ENCODE peak calls at places on chromosomes 2 and 18, in six cellular contexts. B is Peyer's patch, V is BE2C, R is cardiac fibroblast, Y is IMR-90, X is MM.1S. A is an unnamed sample.

GRCh38 chr18:2263303-2263702 is 308.0 kb downstream of the METTL4 start:
- DNase-seq in R (no peak), V (no peak), X (no peak), Y (no peak), B (no peak), A (no peak)

GRCh38 chr2:37365669-37366068 is 21.2 kb downstream of the QPCT start:
- DNase-seq in R (no peak), X (peak), Y (no peak), B (no peak), V (no peak), A (no peak)

GRCh38 chr2:151289972-151290335 is 486 bp upstream of the NMI start:
- DNase-seq in X (no peak), V (no peak), B (no peak), Y (peak), R (peak), A (peak)

GRCh38 chr2:181141676-181142075 is 161.3 kb downstream of the UBE2E3 start:
- DNase-seq in X (no peak), Y (no peak), R (no peak), V (no peak), B (no peak), A (no peak)

GRCh38 chr18:77648415-77648814 is 398.8 kb downstream of the GALR1 start:
- DNase-seq in X (no peak), B (no peak), Y (no peak), R (no peak), V (no peak), A (no peak)

GRCh38 chr2:105114551-105114950 is 76.7 kb downstream of the MRPS9 start:
- DNase-seq in X (peak), B (no peak), V (no peak), R (peak), Y (peak), A (peak)

GRCh38 chr2:16255120-16255519 is 314.8 kb downstream of the MYCN start:
- DNase-seq in V (peak), R (no peak), Y (no peak), X (no peak), B (no peak), A (no peak)

GRCh38 chr2:40087434-40087833 is 308.4 kb upstream of the THUMPD2 start:
- DNase-seq in V (no peak), B (no peak), X (no peak), R (peak), Y (peak), A (peak)

GRCh38 chr2:242043538-242044205 is 174.1 kb downstream of the RTP5 start:
- DNase-seq in R (no peak), B (no peak), V (no peak), X (no peak), Y (no peak), A (no peak)

GRCh38 chr2:187403568-187404260 is 44.3 kb downstream of the CALCRL start:
- DNase-seq in V (no peak), X (no peak), B (no peak), Y (no peak), R (peak), A (no peak)

GRCh38 chr18:50079571-50080295 is 115.2 kb downstream of the MYO5B start:
- DNase-seq in V (no peak), R (no peak), X (no peak), Y (no peak), B (no peak), A (no peak)

GRCh38 chr2:160075171-160075570 is 12.8 kb upstream of the PLA2R1 start:
- DNase-seq in X (no peak), R (peak), Y (peak), B (no peak), V (no peak), A (peak)

GRCh38 chr2:102286041-102286440 is 25.3 kb upstream of the IL1RL1 start:
- DNase-seq in X (no peak), Y (no peak), R (no peak), B (no peak), V (no peak), A (no peak)

GRCh38 chr2:171813126-171813525 is 80.9 kb downstream of the SLC25A12 start:
- DNase-seq in V (no peak), R (no peak), B (no peak), X (no peak), Y (no peak), A (no peak)

GRCh38 chr2:183868707-183869106 is 729.6 kb upstream of the ZNF804A start:
- DNase-seq in V (no peak), Y (no peak), R (peak), B (no peak), X (no peak), A (no peak)

GRCh38 chr18:63523660-63524059 is 18.5 kb upstream of the SERPINB12 start:
- DNase-seq in B (no peak), V (no peak), R (peak), Y (peak), X (no peak), A (no peak)

GRCh38 chr2:143558665-143559064 is 429.4 kb downstream of the ARHGAP15 start:
- DNase-seq in X (no peak), R (peak), B (no peak), V (no peak), Y (peak), A (peak)

GRCh38 chr2:26911911-26912861 is 58.3 kb upstream of the MAPRE3 start:
- DNase-seq in B (no peak), R (no peak), X (no peak), V (peak), Y (no peak), A (no peak)

GRCh38 chr2:16105664-16106281 is 165.4 kb downstream of the MYCN start:
- DNase-seq in V (no peak), X (no peak), B (no peak), Y (no peak), R (no peak), A (no peak)

GRCh38 chr2:111706481-111707001 is 177.5 kb downstream of the ANAPC1 start:
- DNase-seq in V (no peak), X (peak), Y (no peak), R (no peak), B (no peak), A (no peak)
- TF ChIP-seq CTCF in V (no peak), X (peak), Y (no peak), R (no peak), B (no peak), A (no peak)

DNA sequence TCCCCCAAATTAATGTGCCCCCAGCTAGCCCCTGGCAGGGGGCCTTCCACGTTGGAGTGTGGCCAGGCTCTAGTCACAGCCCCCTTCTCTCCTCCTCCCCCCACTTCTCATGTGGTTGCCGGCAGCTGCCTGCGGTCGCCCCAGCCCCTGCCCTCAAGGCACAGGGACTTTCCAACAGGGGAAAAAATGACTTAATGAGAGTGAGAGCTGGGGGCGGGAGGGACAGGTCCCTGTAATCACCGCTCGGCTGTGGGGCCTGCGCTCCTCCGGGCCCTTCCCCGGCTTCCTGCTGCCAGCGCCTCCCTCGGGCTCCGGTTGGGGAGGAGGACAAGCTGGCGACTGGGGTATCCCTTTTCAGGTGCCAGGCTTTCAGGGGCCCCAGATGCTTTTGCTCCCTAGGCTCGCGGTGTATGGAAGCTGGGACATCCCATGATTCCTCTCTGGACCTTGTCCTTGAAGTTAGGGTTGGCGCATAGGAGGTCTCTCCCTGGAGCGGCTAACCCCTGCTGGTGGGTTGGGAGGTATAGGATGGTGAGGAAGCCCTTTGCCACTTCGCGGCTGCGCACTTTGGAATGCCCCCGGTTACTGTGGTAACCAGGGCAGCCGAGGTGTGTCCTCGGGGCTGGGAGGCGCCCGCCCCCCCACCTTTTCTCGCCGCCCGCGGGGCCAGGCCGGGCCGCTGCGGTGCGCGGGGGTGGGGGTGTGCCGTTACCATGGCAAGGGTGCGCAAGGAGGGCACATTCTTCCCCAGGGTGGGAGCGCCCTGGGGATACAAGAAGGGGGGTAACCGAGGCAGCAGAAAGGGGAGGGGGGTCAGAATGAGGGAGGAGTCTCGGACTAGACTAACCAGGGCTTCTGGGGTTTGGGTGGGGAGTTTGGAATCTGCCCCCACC is 16.1 kb downstream of the WNT10A start:
- DNase-seq in R (peak), B (no peak), V (peak), X (peak), Y (peak), A (no peak)
- TF ChIP-seq CTCF in R (no peak), B (no peak), V (peak), X (no peak), Y (no peak), A (no peak)

DNA sequence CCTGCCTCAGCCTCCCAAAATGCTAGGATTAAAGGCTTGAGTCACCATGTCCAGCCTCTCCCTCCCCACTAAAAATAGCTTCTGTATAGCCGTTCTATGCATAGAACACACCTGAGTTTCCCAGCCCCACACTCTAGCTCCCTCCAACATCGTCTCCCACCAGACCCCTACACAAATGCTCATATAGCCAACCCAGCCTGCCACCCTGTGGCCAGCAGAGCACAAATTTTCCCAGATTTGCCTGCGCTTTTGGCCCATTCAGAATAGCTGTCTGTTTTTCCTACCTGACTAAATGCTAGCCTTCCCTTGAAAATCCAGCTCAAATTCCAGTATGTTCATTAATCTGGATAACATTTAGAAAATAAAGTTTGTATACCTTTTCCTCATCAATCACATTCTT is 22.8 kb downstream of the TRABD2A start:
- DNase-seq in B (no peak), V (no peak), R (no peak), X (no peak), Y (no peak), A (no peak)
- TF ChIP-seq CTCF in B (no peak), V (no peak), R (no peak), X (peak), Y (peak), A (peak)

DNA sequence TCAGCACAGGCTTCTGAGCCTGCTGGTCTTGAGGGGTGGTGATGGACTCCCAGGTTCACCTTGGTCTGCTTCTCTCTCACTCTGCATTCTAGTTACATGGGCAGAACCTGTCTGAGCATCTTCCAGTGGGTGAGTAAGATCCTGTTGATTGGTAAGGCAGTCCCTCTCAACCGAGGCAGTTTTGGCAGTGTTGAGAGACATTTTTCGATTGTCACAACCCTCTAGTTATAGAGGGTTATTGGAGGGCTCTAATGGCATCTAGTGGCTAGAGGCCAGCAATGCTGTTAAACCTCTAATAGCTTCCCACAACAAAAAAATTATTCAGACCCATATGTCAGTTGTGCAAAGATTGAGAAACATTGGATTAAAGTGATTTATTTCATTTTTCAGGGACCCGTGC is 9.3 kb upstream of the MGAT5 start:
- DNase-seq in B (no peak), V (no peak), R (no peak), X (no peak), Y (no peak), A (no peak)
- TF ChIP-seq CTCF in B (no peak), V (no peak), R (no peak), X (no peak), Y (no peak), A (no peak)

GRCh38 chr2:42045956-42046748 is 1.7 kb upstream of the PKDCC start:
- DNase-seq in V (peak), B (peak), R (no peak), Y (no peak), X (no peak), A (no peak)
- TF ChIP-seq CTCF in V (no peak), B (no peak), R (no peak), Y (no peak), X (no peak), A (no peak)

DNA sequence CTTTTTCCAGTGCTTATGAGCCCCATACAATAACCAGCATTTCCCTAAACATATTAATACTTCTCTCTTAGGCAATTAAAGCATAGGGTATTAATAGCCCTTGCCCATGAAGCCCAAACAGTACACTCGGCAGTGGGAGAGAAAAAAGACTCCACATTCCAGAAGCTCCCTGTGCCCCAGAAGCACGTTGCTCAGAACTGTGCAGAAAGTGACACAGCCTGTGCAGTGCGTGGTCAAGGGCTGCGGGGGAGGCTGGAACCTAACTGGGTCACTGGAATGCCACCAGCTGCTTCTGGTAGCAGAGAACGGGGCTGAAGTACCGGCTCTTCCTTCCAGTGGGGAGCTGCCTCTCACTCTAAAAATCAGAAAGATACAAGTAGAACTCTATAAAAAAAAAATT is 32.7 kb downstream of the EIPR1 start:
- DNase-seq in R (no peak), V (no peak), Y (no peak), X (no peak), B (no peak), A (no peak)
- TF ChIP-seq CTCF in R (no peak), V (no peak), Y (no peak), X (no peak), B (no peak), A (no peak)